ENCODE peak calls at places on chromosomes 16 and 17, in six cellular contexts. T is A549, N is K562, O is H1, M is GM12878, C is HepG2. B is an unnamed sample.

GRCh38 chr17:28643979-28644781 is 778 bp downstream of the BLTP2 start:
- DNase-seq in N (peak; percentile 65), M (no peak), O (peak; percentile 60), C (peak; percentile 51), T (peak; percentile 83), B (peak; percentile 67)

GRCh38 chr17:75472119-75472518 is 15.7 kb downstream of the TMEM94 start:
- DNase-seq in T (no peak), O (no peak), N (no peak), C (no peak), M (no peak), B (no peak)

GRCh38 chr16:83969771-83970429 is 1.9 kb downstream of the NECAB2 start:
- DNase-seq in M (no peak), N (no peak), T (no peak), O (no peak), C (no peak), B (no peak)

GRCh38 chr16:72426416-72426815 is 254.5 kb upstream of the PMFBP1 start:
- DNase-seq in C (no peak), M (no peak), T (no peak), N (no peak), O (no peak), B (no peak)

GRCh38 chr16:66741971-66742396 is 9.4 kb downstream of the DYNC1LI2 start:
- DNase-seq in O (no peak), T (no peak), N (no peak), M (no peak), C (no peak), B (no peak)

GRCh38 chr17:73998246-73999220 is 204.9 kb upstream of the RPL38 start:
- DNase-seq in O (peak; percentile 91), N (peak; percentile 84), C (peak; percentile 44), M (no peak), T (peak; percentile 85), B (peak; percentile 82)

GRCh38 chr16:18041864-18042834 is 294.4 kb downstream of the NPIPA8 start:
- DNase-seq in M (no peak), C (no peak), T (no peak), O (no peak), N (no peak), B (no peak)

GRCh38 chr17:16878547-16879100 is 93.3 kb downstream of the TNFRSF13B start:
- DNase-seq in M (no peak), T (no peak), O (no peak), C (no peak), N (no peak), B (no peak)

GRCh38 chr16:87578531-87578930 is 23.8 kb upstream of the JPH3 start:
- DNase-seq in T (no peak), O (no peak), N (no peak), M (no peak), C (no peak), B (no peak)

GRCh38 chr17:58049533-58049932 is 33.7 kb upstream of the DYNLL2 start:
- DNase-seq in N (no peak), C (no peak), M (no peak), O (no peak), T (no peak), B (no peak)

GRCh38 chr16:15737140-15737644 is 87.1 kb downstream of the NDE1 start:
- DNase-seq in N (no peak), M (no peak), C (no peak), O (no peak), T (no peak), B (no peak)
- TF ChIP-seq CHD2 in N (no peak), M (no peak), C (no peak), O (no peak), T (no peak), B (no peak)

GRCh38 chr17:15377200-15377599 is 35.8 kb upstream of the TEKT3 start:
- DNase-seq in O (no peak), M (no peak), N (no peak), C (no peak), T (no peak), B (no peak)
- TF ChIP-seq CHD2 in O (no peak), M (no peak), N (no peak), C (no peak), T (no peak), B (no peak)

GRCh38 chr17:8056232-8056975 is 17.5 kb downstream of the ALOX15B start:
- DNase-seq in T (no peak), M (peak; percentile 44), C (peak; percentile 93), O (no peak), N (no peak), B (no peak)

GRCh38 chr17:8055851-8056231 is 17.0 kb downstream of the ALOX15B start:
- DNase-seq in C (no peak), M (no peak), O (no peak), T (no peak), N (no peak), B (no peak)

GRCh38 chr17:8057691-8058114 is 18.8 kb downstream of the ALOX15B start:
- DNase-seq in T (peak; percentile 97), O (peak; percentile 56), N (peak; percentile 54), C (peak; percentile 75), M (peak; percentile 45), B (peak; percentile 80)

GRCh38 chr17:8059131-8059530 is 20.3 kb downstream of the ALOX15B start:
- DNase-seq in C (no peak), T (no peak), N (no peak), M (no peak), O (no peak), B (no peak)

DNA sequence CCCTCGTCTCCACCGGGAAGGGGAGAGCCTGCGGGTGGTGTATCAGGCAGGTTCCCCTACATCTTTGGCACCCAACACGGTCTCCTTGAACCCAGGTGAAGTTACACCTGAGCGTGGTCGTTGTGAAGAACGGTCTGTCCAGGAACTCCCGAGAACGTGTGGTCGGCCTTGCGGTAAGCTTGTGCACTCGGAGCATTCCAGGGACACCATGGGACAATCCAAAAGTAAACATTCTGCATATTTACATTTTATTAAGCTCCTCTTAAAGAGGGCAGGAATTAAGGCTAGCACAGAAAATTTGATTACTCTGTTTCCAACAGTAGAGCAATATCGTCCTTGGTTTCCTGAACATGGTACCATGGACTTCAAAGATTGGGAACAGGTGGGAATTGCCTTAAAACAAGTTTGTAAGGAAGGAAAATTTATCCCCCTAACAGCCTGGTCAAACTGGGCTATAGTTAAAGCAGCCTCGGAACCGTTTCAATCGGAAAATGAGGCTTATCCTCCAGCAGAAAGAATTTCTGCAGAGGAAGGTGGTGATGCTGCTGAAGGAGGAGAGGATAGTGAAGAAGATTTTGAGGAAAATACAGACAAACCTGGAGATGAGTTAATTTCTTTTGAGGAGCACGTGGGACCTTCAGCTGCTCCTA is 18.2 kb downstream of the ALOX15B start:
- DNase-seq in O (no peak), C (peak; percentile 62), T (no peak), N (no peak), M (no peak), B (no peak)
- TF ChIP-seq CHD2 in O (no peak), C (no peak), T (no peak), N (no peak), M (no peak), B (no peak)

DNA sequence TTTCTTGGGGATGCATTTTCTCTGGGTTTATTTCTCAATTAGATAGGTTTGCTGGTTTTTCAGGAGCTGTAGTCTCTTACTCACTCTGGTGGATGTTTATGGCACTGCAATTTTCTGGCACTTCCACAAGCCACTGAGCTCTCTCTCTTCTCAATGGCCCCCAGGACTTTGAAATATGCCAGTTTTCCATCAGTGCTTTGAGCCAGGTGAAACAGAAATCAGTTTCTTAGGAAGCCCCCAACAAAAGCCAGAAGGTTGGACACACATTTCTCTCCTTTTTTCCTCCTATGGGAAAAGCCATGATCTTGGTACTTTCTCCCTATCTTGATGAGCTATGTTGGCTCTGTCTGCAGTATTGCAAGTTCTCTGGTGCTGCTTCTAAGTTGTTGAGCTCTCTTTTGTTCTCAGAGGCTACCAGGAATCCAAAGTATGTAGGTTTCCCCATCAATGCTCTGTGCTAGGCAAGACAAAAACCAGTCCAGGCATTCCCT is 90.7 kb upstream of the SMIM36 start:
- DNase-seq in T (peak; percentile 40), M (no peak), C (peak; percentile 39), N (peak; percentile 16), O (peak; percentile 58), B (peak; percentile 52)
- TF ChIP-seq CHD2 in T (no peak), M (no peak), C (no peak), N (no peak), O (no peak), B (no peak)

GRCh38 chr17:44071198-44071520 is 624 bp downstream of the G6PC3 start:
- DNase-seq in N (no peak), C (no peak), O (no peak), T (no peak), M (no peak), B (no peak)

GRCh38 chr17:44067547-44067945 is 1.1 kb upstream of the LSM12 start:
- DNase-seq in T (no peak), M (no peak), C (no peak), O (no peak), N (no peak), B (no peak)

GRCh38 chr17:44070455-44071197 is at the start of gene G6PC3:
- DNase-seq in O (peak; percentile 95), N (peak; percentile 96), M (peak; percentile 81), C (peak; percentile 99), T (peak; percentile 100), B (peak; percentile 99)

GRCh38 chr17:44071772-44072171 is 1.2 kb downstream of the G6PC3 start:
- DNase-seq in M (no peak), T (no peak), C (no peak), N (no peak), O (no peak), B (no peak)

DNA sequence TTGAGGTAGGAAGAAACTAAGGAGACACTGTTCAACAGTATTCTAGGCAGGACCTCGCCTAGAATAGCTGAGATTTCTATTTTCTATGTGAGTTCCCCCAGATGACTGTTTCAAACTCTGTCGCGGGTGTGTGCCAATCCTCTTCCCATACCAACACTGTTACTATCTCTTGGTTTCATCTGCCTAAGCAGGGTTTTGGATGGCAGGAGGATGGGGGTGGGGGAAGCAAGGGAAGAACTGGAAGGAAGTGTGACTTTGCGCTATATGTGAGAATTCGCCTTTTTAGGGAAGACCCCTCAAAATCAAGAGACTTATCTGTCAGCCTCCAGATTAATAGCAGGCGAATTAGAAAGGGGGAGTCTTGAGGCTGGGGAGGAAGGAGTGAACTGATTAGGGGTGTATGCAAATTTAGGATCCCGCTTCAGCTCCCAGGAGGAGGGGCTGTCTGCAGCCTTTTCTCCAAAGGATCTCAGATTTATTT is 521 bp upstream of the G6PC3 start:
- DNase-seq in N (no peak), T (peak; percentile 66), M (no peak), O (no peak), C (no peak), B (no peak)
- TF ChIP-seq CHD2 in N (no peak), T (no peak), M (no peak), O (no peak), C (no peak), B (no peak)

GRCh38 chr16:8173111-8173644 is 417.1 kb downstream of the TMEM114 start:
- DNase-seq in M (peak; percentile 2), C (peak; percentile 98), O (peak; percentile 83), T (peak; percentile 74), N (peak; percentile 88), B (peak; percentile 67)
- TF ChIP-seq CHD2 in M (no peak), C (no peak), O (no peak), T (no peak), N (no peak), B (no peak)

B was measured in SK-N-SH.